ENCODE peak calls at places on chromosome 22, in four cellular contexts. X is Panc1, M is HCT116, E is K562. A is an unnamed sample.

GRCh38 chr22:50600967-50601668 is 525 bp downstream of the MAPK8IP2 start:
- DNase-seq in X (no peak), M (no peak), E (peak), A (no peak)

GRCh38 chr22:33656808-33657628 is 263.3 kb downstream of the LARGE1 start:
- DNase-seq in X (no peak), M (no peak), E (no peak), A (no peak)

GRCh38 chr22:32623943-32624342 is 149.3 kb downstream of the FBXO7 start:
- DNase-seq in X (no peak), M (no peak), E (no peak), A (peak)

GRCh38 chr22:27992294-27993165 is 73.5 kb upstream of the PITPNB start:
- DNase-seq in X (no peak), M (no peak), E (no peak), A (no peak)

GRCh38 chr22:44245438-44245837 is 64.7 kb downstream of the PARVG start:
- DNase-seq in X (no peak), M (no peak), E (no peak), A (no peak)

GRCh38 chr22:30483169-30483568 is 11.4 kb upstream of the SEC14L3 start:
- DNase-seq in X (no peak), M (no peak), E (no peak), A (no peak)

GRCh38 chr22:40855104-40855959 is 1.1 kb downstream of the ST13 start:
- DNase-seq in X (no peak), M (no peak), E (no peak), A (no peak)

GRCh38 chr22:50739894-50740293 is 1.9 kb downstream of the ACR start:
- DNase-seq in X (no peak), M (no peak), E (no peak), A (no peak)

GRCh38 chr22:47691152-47691895 is 928.9 kb downstream of the TBC1D22A start:
- DNase-seq in X (no peak), M (no peak), E (no peak), A (no peak)

GRCh38 chr22:30701872-30702271 is 7.2 kb downstream of the OSBP2 start:
- DNase-seq in X (no peak), M (peak), E (no peak), A (no peak)

GRCh38 chr22:44335903-44336803 is 23.4 kb upstream of the SHISAL1 start:
- DNase-seq in X (no peak), M (no peak), E (no peak), A (no peak)

GRCh38 chr22:49727881-49728563 is 99.7 kb downstream of the BRD1 start:
- DNase-seq in X (no peak), M (no peak), E (no peak), A (no peak)

GRCh38 chr22:50085211-50085999 is at the start of gene MLC1:
- DNase-seq in X (no peak), M (no peak), E (no peak), A (no peak)

GRCh38 chr22:44530569-44530968 is 32.5 kb upstream of the RTL6 start:
- DNase-seq in X (no peak), M (no peak), E (no peak), A (no peak)

GRCh38 chr22:36378080-36378788 is 9.5 kb downstream of the MYH9 start:
- DNase-seq in X (no peak), M (no peak), E (no peak), A (no peak)

GRCh38 chr22:32918741-32919140 is 117.2 kb downstream of the TIMP3 start:
- DNase-seq in X (no peak), M (no peak), E (no peak), A (no peak)

GRCh38 chr22:38974170-38974825 is 7.8 kb upstream of the APOBEC3B start:
- DNase-seq in X (no peak), M (no peak), E (no peak), A (no peak)

GRCh38 chr22:38974826-38975175 is 7.3 kb upstream of the APOBEC3B start:
- DNase-seq in X (no peak), M (no peak), E (no peak), A (no peak)

GRCh38 chr22:38970548-38970947 is 11.6 kb upstream of the APOBEC3B start:
- DNase-seq in X (no peak), M (no peak), E (no peak), A (no peak)

GRCh38 chr22:38971202-38971601 is 10.9 kb upstream of the APOBEC3B start:
- DNase-seq in X (no peak), M (no peak), E (no peak), A (no peak)

DNA sequence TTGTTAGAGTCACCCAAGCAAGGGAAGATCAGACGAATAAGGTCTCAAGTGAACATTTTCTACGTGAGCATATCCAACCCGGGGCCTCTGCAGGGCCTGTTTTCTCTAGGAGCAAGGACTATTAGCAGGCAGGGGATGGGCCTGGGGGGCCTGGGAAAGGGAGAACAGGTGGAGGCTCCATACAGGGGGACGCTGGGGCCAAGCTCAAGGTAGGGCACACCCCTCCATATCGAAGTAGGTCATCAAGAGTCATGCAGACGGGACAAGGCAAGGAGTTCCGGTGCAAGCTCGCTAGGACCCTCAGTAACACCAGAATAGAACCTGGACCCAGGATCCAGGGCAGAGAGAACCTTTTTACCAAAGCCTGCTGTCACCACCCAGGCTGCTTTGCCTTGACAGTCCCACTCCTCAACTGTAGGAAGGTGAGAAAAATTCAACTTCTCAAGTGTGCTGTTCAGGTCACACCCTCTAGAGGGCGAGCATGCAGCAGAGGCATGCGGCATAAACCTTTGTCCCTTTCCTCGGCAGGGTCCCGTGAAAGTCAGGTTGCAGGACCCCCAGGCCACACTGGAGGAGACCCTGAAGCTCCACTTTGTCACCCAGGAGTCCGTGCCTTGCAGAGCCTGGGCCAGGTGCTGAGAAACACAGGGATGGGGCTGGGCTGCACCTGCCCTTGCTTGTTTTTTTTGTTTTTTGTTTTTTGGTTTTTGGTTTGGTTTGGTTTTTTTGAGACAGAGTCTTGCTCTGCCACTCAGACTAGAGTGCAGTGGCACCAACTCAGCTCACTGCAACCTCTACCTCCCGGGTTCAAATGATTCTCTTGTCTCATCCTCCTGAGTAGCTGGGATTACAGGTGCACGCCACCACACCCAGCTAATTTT is 8.6 kb upstream of the APOBEC3B start:
- DNase-seq in X (peak), M (no peak), E (peak), A (peak)
- TF ChIP-seq TCF7L2 in X (no peak), M (no peak), E (no peak), A (no peak)

GRCh38 chr22:38233427-38233826 is 31.6 kb downstream of the MAFF start:
- DNase-seq in X (no peak), M (no peak), E (no peak), A (no peak)

GRCh38 chr22:38239101-38239761 is 33.6 kb downstream of the TMEM184B start:
- DNase-seq in X (no peak), M (no peak), E (no peak), A (no peak)

GRCh38 chr22:38238519-38239051 is 34.2 kb downstream of the TMEM184B start:
- DNase-seq in X (no peak), M (no peak), E (no peak), A (no peak)

GRCh38 chr22:38235240-38235850 is 33.6 kb downstream of the MAFF start:
- DNase-seq in X (no peak), M (no peak), E (no peak), A (no peak)

GRCh38 chr22:38236786-38237185 is 35.0 kb downstream of the MAFF start:
- DNase-seq in X (no peak), M (no peak), E (no peak), A (no peak)
- TF ChIP-seq TCF7L2 in X (no peak), M (no peak), E (no peak), A (no peak)

DNA sequence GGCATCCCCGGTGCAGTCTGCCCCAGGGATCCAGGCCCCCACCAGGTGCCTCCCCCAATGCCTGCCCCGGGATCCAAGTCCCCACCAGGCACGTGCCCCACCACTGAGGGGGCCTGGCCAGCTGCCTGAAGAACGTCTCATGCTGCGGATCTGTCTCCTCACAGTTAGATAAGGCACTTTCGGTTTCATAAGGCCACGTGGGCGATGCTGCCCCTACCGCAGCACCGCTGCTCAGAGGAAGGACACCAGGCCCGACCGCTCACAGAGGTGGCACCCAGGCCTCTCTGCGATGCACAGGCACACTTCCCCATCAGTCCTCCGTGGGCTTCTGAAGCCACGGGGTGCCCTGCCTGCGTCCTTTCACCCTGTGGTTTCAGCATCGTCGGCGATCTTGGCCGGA is 68.1 kb upstream of the BID start:
- DNase-seq in X (no peak), M (no peak), E (no peak), A (no peak)
- TF ChIP-seq TCF7L2 in X (no peak), M (no peak), E (no peak), A (no peak)

GRCh38 chr22:19962246-19962908 is 20.8 kb upstream of the TXNRD2 start:
- DNase-seq in X (no peak), M (peak), E (peak), A (peak)
- TF ChIP-seq TCF7L2 in X (no peak), M (no peak), E (no peak), A (no peak)

GRCh38 chr22:46107753-46108563 is 42.4 kb upstream of the PPARA start:
- DNase-seq in X (no peak), M (no peak), E (no peak), A (no peak)

GRCh38 chr22:46107089-46107664 is 43.1 kb upstream of the PPARA start:
- DNase-seq in X (no peak), M (no peak), E (no peak), A (no peak)

GRCh38 chr22:46110215-46110614 is 40.1 kb upstream of the PPARA start:
- DNase-seq in X (no peak), M (no peak), E (peak), A (no peak)

GRCh38 chr22:46109474-46110003 is 40.8 kb upstream of the PPARA start:
- DNase-seq in X (no peak), M (no peak), E (no peak), A (no peak)

DNA sequence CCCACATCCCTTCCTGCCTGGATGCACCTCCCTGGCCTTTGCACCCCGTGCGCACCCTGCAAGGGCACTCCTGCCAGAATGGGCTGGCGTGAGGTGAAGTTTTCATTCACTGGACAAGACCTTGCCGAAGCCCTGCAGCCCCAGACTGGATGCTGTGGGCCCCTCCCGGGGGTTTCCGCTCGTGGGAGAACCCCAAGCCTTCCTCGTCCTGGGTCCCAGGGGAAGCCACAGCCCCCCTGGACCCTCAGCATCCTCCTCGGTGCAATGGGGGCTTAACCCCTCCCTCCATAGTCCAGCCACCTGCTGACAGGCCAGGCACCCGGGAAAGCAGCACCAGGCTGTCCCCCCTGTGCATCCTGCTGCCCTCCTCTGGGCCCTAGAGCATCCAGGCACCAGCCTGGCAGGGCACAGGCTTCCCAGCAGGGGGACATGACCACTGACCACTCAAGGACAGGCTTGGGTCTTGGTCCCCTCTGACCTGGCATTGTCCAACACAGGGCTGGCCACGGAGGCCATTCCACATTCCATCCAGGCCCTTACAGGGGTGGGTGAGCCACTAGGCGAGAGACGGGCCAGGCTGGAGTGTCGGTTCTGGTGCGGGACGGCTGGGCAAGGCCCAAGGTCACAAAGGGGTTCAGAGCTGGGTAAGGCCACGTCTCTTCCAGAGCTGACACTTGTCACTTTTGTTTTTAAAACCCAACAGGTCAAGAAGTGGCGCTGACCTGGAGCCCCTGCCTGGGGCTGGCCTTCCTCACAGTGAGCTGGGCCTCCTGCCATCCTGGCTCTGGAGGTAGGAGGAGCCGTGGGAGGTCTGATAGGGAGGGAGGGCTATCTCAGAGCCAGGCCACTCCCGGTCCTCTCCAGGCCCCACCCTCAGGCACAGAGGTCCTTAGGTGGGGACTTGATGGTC is 41.5 kb upstream of the PPARA start:
- DNase-seq in X (no peak), M (no peak), E (peak), A (peak)
- TF ChIP-seq TCF7L2 in X (no peak), M (no peak), E (no peak), A (no peak)

DNA sequence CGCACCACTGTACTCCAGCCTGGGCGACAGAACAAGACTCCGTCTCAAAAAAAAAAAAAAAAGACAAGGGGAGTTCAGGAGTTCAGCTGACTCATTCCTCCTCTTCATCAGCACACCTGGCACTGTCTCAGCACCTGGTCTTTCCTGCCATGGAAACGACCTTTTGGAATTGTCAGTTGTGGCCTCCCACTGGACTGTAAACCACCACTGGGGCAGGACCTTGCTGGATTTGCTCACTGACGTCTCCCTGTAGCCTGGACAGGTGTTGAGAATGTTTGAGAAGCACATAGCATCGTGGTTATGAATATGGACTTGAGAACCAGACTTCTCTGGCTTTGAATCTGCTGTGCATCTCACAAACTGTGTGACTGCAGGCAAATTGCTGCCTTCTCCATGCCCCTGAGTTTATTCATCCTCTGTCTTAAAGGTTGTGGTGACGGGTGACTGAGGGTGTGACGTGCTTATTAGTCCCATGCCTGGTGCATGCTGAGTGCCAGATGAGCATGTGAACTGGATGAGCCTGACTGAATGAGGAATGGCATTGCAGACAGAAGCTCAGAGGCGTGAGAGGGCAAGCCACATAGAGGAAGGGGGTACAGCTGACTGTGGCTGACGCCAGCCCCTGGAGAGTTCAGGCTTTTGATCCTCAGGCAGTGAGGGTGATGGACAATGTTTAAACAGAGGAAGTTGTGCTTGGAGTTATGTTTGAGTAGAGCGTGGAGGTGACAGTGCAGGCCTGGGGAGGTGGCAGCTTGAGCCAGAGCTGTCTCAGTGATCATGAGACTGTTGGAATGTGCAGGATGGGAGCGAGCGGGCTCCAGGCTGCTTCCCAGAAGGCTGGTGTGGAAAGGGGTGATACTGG is 12.7 kb downstream of the TOM1 start:
- DNase-seq in X (peak), M (peak), E (no peak), A (peak)
- TF ChIP-seq TCF7L2 in X (no peak), M (no peak), E (no peak), A (no peak)

GRCh38 chr22:23143119-23143518 is 1.3 kb upstream of the RSPH14 start:
- DNase-seq in X (no peak), M (no peak), E (no peak), A (no peak)

GRCh38 chr22:23144432-23144831 is 845 bp upstream of the RAB36 start:
- DNase-seq in X (no peak), M (no peak), E (no peak), A (no peak)

GRCh38 chr22:23140385-23140784 is 1.4 kb downstream of the RSPH14 start:
- DNase-seq in X (no peak), M (no peak), E (no peak), A (no peak)

GRCh38 chr22:23144926-23145906 is at the start of gene RAB36:
- DNase-seq in X (peak), M (peak), E (peak), A (peak)

DNA sequence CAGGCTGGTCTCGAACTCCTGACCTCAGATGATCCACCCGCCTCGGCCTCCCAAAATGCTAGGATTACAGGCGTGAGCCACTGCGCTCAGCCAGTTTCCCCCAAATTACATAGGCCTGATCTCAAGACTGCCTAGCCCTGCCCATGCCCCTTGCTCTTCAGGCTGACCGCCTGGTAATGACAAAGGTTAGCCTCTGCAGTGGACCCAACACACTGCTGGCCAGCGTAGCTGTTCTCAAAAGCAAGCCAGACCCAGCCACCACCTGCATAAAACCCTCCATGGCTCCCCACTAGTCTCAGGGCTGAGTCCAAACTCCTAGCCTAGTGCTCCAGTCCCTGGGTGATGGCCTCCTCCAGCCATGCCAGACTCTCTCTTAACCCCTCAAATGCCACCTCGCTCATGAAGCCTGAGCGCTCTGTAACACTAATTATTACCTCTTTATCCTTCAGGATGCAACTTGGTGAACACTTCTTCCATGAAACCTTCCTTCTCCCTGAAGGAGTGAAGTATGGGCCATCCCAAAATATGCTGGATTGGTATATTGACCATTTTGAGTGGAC is 836 bp upstream of the RSPH14 start:
- DNase-seq in X (no peak), M (no peak), E (no peak), A (no peak)
- TF ChIP-seq TCF7L2 in X (no peak), M (no peak), E (no peak), A (no peak)

GRCh38 chr22:23246982-23247766 is 66.9 kb downstream of the BCR start:
- DNase-seq in X (no peak), M (no peak), E (no peak), A (peak)
- TF ChIP-seq TCF7L2 in X (no peak), M (no peak), E (no peak), A (no peak)

A was measured in HepG2.